ENCODE peak calls at places on chromosome 5, in ten cellular contexts. T is activated CD8-positive, alpha-beta T cell treated with anti-CD3 and anti-CD28 coated beads for 36 hours; D is right lobe of liver; S is lower lobe of right lung; C is thoracic aorta; M is Panc1; E is PC-3; I is heart right ventricle; F is gastroesophageal sphincter; B is HepG2. Q is an unnamed sample.

GRCh38 chr5:80122599-80122998 is 87.5 kb downstream of the THBS4 start:
- ATAC-seq in D (peak), T (no peak), B (no peak), S (peak), M (no peak), F (no peak), I (no peak), C (no peak), E (no peak), Q (no peak)

GRCh38 chr5:119470851-119471451 is 18.7 kb downstream of the HSD17B4 start:
- ATAC-seq in C (no peak), E (peak), I (no peak), S (no peak), D (peak), B (no peak), T (no peak), M (no peak), F (no peak), Q (no peak)

GRCh38 chr5:158063052-158063451 is 204.1 kb upstream of the CLINT1 start:
- ATAC-seq in T (no peak), M (no peak), D (no peak), S (no peak), F (no peak), E (no peak), C (no peak), I (no peak), B (no peak), Q (no peak)

GRCh38 chr5:178326054-178326715 is 93.6 kb upstream of the PHYKPL start:
- ATAC-seq in S (peak), M (no peak), C (no peak), F (peak), E (no peak), D (no peak), I (peak), T (no peak), B (no peak), Q (no peak)

GRCh38 chr5:170216262-170216864 is 16.4 kb upstream of the C5orf58 start:
- ATAC-seq in B (peak), I (no peak), D (peak), C (no peak), T (no peak), M (peak), F (peak), E (peak), S (no peak), Q (no peak)

GRCh38 chr5:58787982-58788381 is 205.1 kb downstream of the RAB3C start:
- ATAC-seq in E (no peak), C (no peak), M (no peak), T (no peak), B (no peak), S (no peak), D (no peak), I (no peak), F (no peak), Q (no peak)

GRCh38 chr5:178240772-178241171 is 8.2 kb upstream of the PHYKPL start:
- ATAC-seq in C (no peak), S (no peak), F (no peak), B (no peak), E (no peak), I (no peak), M (no peak), D (no peak), T (peak), Q (no peak)

GRCh38 chr5:91499943-91500531 is 116.9 kb upstream of the ARRDC3 start:
- ATAC-seq in D (peak), C (no peak), E (peak), F (no peak), I (no peak), M (peak), T (no peak), B (peak), S (no peak), Q (no peak)

GRCh38 chr5:150295172-150295611 is 5.6 kb upstream of the CAMK2A start:
- ATAC-seq in E (peak), F (no peak), C (no peak), M (peak), S (peak), T (no peak), B (peak), I (peak), D (no peak), Q (peak)

GRCh38 chr5:168779333-168779732 is 200.2 kb upstream of the PANK3 start:
- ATAC-seq in D (no peak), S (no peak), I (no peak), B (no peak), T (no peak), C (no peak), M (no peak), E (no peak), F (no peak), Q (no peak)

GRCh38 chr5:155822177-155822576 is 504.8 kb upstream of the SGCD start:
- ATAC-seq in D (no peak), C (no peak), T (no peak), M (no peak), I (peak), S (no peak), E (no peak), F (no peak), B (peak), Q (no peak)

GRCh38 chr5:151238303-151238741 is 14.4 kb upstream of the CCDC69 start:
- ATAC-seq in F (peak), B (peak), D (no peak), E (no peak), I (peak), S (no peak), T (peak), M (no peak), C (no peak), Q (no peak)

GRCh38 chr5:156312897-156313680 is 13.9 kb upstream of the SGCD start:
- ATAC-seq in F (no peak), C (no peak), B (no peak), T (no peak), M (no peak), E (no peak), I (no peak), D (no peak), S (no peak), Q (no peak)

GRCh38 chr5:163653526-163653925 is 148.1 kb downstream of the MAT2B start:
- ATAC-seq in M (no peak), F (no peak), I (no peak), C (no peak), E (no peak), D (no peak), T (no peak), B (no peak), S (no peak), Q (no peak)

GRCh38 chr5:75243100-75243499 is 6.4 kb upstream of the ANKRD31 start:
- ATAC-seq in D (no peak), B (no peak), S (no peak), T (no peak), I (no peak), E (no peak), M (no peak), F (no peak), C (no peak), Q (no peak)

GRCh38 chr5:64678400-64678799 is 11.9 kb upstream of the SHISAL2B start:
- ATAC-seq in D (no peak), T (no peak), B (no peak), F (no peak), C (no peak), E (no peak), I (no peak), S (no peak), M (no peak), Q (no peak)

GRCh38 chr5:142758062-142758802 is 11.9 kb upstream of the ARHGAP26 start:
- ATAC-seq in F (peak), B (no peak), T (peak), M (peak), C (no peak), I (no peak), E (no peak), D (peak), S (peak), Q (peak)

GRCh38 chr5:107248065-107248695 is 422.6 kb downstream of the EFNA5 start:
- ATAC-seq in I (no peak), T (no peak), M (peak), B (no peak), F (no peak), E (peak), D (peak), C (no peak), S (peak), Q (no peak)

GRCh38 chr5:140312067-140312790 is 9.3 kb upstream of the PFDN1 start:
- ATAC-seq in F (peak), C (no peak), S (peak), I (peak), D (peak), B (no peak), M (peak), T (no peak), E (peak), Q (peak)

Q was measured in activated T-helper 17 cell treated with anti-CD3 and anti-CD28 coated beads, Interleukin-2, amount 50 U/mL, for 72 hours.